ENCODE peak calls at places on chromosomes 11 and 22, in four cellular contexts. W is WERI-Rb-1, A is SK-N-DZ, N is anterior cingulate cortex. K is an unnamed sample.

GRCh38 chr22:21943571-21944448 is 8.8 kb downstream of the PPM1F start:
- DNase-seq in N (no peak), W (no peak), A (no peak), K (no peak)

GRCh38 chr22:35493074-35493473 is 47.6 kb upstream of the RASD2 start:
- DNase-seq in W (no peak), N (no peak), A (no peak), K (no peak)

GRCh38 chr11:47274495-47275235 is 4.7 kb downstream of the MADD start:
- DNase-seq in A (no peak), N (no peak), W (no peak), K (peak; percentile 14)

GRCh38 chr11:122367809-122368231 is 251.8 kb upstream of the BLID start:
- DNase-seq in N (no peak), W (no peak), A (no peak), K (no peak)

GRCh38 chr11:109968299-109968698 is 124.9 kb upstream of the ZC3H12C start:
- DNase-seq in A (no peak), N (no peak), W (no peak), K (no peak)

GRCh38 chr11:27139742-27140141 is 99.1 kb downstream of the BBOX1 start:
- DNase-seq in A (peak; percentile 43), W (no peak), N (no peak), K (no peak)

GRCh38 chr11:6505577-6506240 is 8.6 kb downstream of the DNHD1 start:
- DNase-seq in W (peak; percentile 24), N (no peak), A (peak; percentile 59), K (no peak)

GRCh38 chr11:122139595-122139866 is 23.5 kb upstream of the BLID start:
- DNase-seq in N (no peak), W (no peak), A (no peak), K (no peak)

GRCh38 chr11:57410287-57410686 is 16.6 kb downstream of the SLC43A3 start:
- DNase-seq in W (no peak), A (no peak), N (no peak), K (no peak)

GRCh38 chr11:70490208-70490607 is 91.9 kb downstream of the CTTN start:
- DNase-seq in N (no peak), A (no peak), W (no peak), K (no peak)

GRCh38 chr11:6365659-6366058 is 24.6 kb upstream of the SMPD1 start:
- DNase-seq in A (no peak), N (no peak), W (no peak), K (no peak)

GRCh38 chr11:67354314-67355022 is 1.1 kb upstream of the POLD4 start:
- DNase-seq in N (no peak), W (peak; percentile 62), A (no peak), K (no peak)

GRCh38 chr22:50531546-50532352 is 1.9 kb upstream of the TYMP start:
- DNase-seq in W (peak; percentile 65), N (no peak), A (no peak), K (peak; percentile 41)

GRCh38 chr11:80084614-80085013 is 643.8 kb upstream of the TENM4 start:
- DNase-seq in A (no peak), W (no peak), N (no peak), K (no peak)

GRCh38 chr11:43943357-43943930 is 1.0 kb downstream of the C11orf96 start:
- DNase-seq in W (no peak), A (no peak), N (no peak), K (no peak)

GRCh38 chr22:42300286-42301071 is 30.0 kb upstream of the TCF20 start:
- DNase-seq in W (no peak), N (no peak), A (no peak), K (no peak)

GRCh38 chr11:66856496-66857233 is at the start of gene LRFN4:
- DNase-seq in A (peak; percentile 68), N (peak; percentile 74), W (no peak), K (peak; percentile 72)

GRCh38 chr11:47448566-47449427 is at the start of gene RAPSN:
- DNase-seq in A (no peak), W (no peak), N (no peak), K (no peak)

GRCh38 chr11:2202071-2202899 is 30.7 kb upstream of the TH start:
- DNase-seq in A (no peak), W (no peak), N (no peak), K (peak; percentile 36)

GRCh38 chr11:101176381-101176780 is 46.8 kb upstream of the PGR start:
- DNase-seq in A (no peak), W (no peak), N (no peak), K (no peak)

GRCh38 chr11:34792814-34793241 is 123.4 kb downstream of the APIP start:
- DNase-seq in W (no peak), A (no peak), N (no peak), K (peak; percentile 35)

GRCh38 chr11:33633251-33634003 is 67.2 kb downstream of the C11orf91 start:
- DNase-seq in W (no peak), N (no peak), A (no peak), K (no peak)

K was measured in dorsolateral prefrontal cortex.